ENCODE peak calls at places on chromosomes 12 and 14, in six cellular contexts. Z is brain microvascular endothelial cell, Y is mesenchymal stem cell, S is DND-41, R is aorta, L is PC-3. Q is an unnamed sample. For H3K27me3, the result is how much of the 10 kb centered on the place peaks cover.

GRCh38 chr12:6084261-6084968 is 40.1 kb downstream of the VWF start:
- DNase-seq in L (peak), Z (peak), R (no peak), Y (peak), S (no peak), Q (no peak)

GRCh38 chr12:10364839-10365681 is 24.8 kb downstream of the KLRK1 start:
- DNase-seq in Z (peak), S (peak), R (peak), L (peak), Y (peak), Q (peak)

GRCh38 chr14:100336618-100337530 is 13.7 kb downstream of the SLC25A47 start:
- DNase-seq in Z (no peak), R (no peak), S (no peak), L (no peak), Y (no peak), Q (no peak)

GRCh38 chr14:35403085-35403396 is 1.5 kb downstream of the NFKBIA start:
- DNase-seq in R (peak), S (no peak), Y (no peak), Z (no peak), L (peak), Q (no peak)

GRCh38 chr12:122876724-122877123 is 19.2 kb downstream of the VPS37B start:
- DNase-seq in Y (no peak), S (no peak), Z (no peak), R (no peak), L (no peak), Q (no peak)

GRCh38 chr14:22781606-22782000 is 15.1 kb downstream of the OXA1L start:
- DNase-seq in L (peak), Y (peak), S (no peak), Z (no peak), R (no peak), Q (no peak)

GRCh38 chr14:60646202-60646886 is 2.9 kb downstream of the SIX1 start:
- DNase-seq in L (peak), Y (no peak), Z (no peak), S (no peak), R (no peak), Q (no peak)

GRCh38 chr14:100529561-100530031 is 57.6 kb downstream of the BEGAIN start:
- DNase-seq in L (no peak), Y (no peak), Z (no peak), S (peak), R (no peak), Q (no peak)

GRCh38 chr12:663293-663871 is at the start of gene NINJ2:
- DNase-seq in S (peak), Y (no peak), R (no peak), Z (no peak), L (no peak), Q (no peak)

GRCh38 chr14:41000350-41000749 is 606.3 kb upstream of the LRFN5 start:
- DNase-seq in S (no peak), L (no peak), R (no peak), Z (no peak), Y (peak), Q (no peak)

GRCh38 chr12:31315089-31315725 is 10.7 kb downstream of the SINHCAF start:
- DNase-seq in Y (peak), Z (no peak), L (no peak), S (no peak), R (no peak), Q (no peak)

GRCh38 chr12:10559241-10559640 is 53.6 kb downstream of the EIF2S3B start:
- DNase-seq in Y (no peak), Z (no peak), R (no peak), L (no peak), S (peak), Q (no peak)

GRCh38 chr14:64891839-64892375 is 12.2 kb upstream of the SPTB start:
- DNase-seq in R (no peak), Y (peak), S (peak), L (peak), Z (peak), Q (peak)

DNA sequence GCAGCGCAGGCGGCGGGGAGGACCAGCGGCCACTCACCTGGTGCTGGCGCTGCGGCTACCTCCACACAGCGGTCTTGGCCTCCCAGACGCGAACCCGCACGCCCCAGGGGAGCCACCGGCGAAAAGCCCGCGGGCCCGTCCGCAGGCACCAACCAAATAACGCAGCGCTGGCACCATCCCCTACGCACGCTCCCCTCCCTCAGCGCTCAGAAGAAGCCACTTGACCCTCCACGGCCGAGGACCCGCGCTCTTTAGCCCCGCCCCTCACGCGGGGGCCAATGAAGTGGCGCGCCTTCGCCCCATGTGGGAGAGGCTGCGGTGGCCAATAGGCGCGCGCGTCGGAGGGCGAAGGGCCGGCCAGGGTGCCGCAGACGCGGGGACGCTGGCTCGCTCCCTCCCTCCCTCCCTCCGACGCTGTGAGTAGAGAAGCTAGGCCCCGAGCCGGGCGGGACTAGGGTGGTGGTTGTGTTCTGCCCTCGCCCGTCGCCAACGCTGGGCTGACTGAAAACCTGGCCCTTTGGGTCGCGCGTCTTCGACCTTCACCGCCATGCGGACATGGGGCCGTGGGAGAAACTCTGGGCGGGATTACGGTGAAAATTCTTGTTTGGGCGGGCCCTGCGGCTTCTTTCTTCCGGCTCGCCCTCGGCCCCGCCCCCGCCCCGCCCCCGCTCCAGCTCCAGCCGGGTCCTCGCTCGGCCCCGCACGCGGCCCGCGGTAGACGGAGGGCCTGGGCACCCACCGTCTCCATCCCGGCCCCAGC is at the start of the genes DMAC2L and L2HGDH:
- DNase-seq in S (peak), R (peak), L (peak), Z (peak), Y (peak), Q (peak)
- H3K27ac ChIP-seq in S (peak), R (no peak), L (peak), Z (peak), Y (peak), Q (peak)

GRCh38 chr12:53892760-53893159 is 45.9 kb upstream of the HOXC13 start:
- DNase-seq in Y (no peak), L (no peak), Z (no peak), S (no peak), R (no peak), Q (no peak)
- H3K27me3 ChIP-seq in Y (half or more), L (under half), Z (under half), S (under half), R (under half), Q (under half)

GRCh38 chr12:132053338-132054330 is 90.5 kb downstream of the DDX51 start:
- DNase-seq in L (no peak), R (no peak), S (no peak), Z (no peak), Y (no peak), Q (no peak)
- H3K4me3 ChIP-seq in L (no peak), R (no peak), S (no peak), Z (no peak), Y (no peak), Q (no peak)

GRCh38 chr12:11684393-11684792 is 34.9 kb downstream of the ETV6 start:
- DNase-seq in S (no peak), Y (no peak), R (no peak), L (peak), Z (no peak), Q (no peak)
- H3K27ac ChIP-seq in S (no peak), Y (no peak), R (no peak), L (no peak), Z (no peak), Q (no peak)

GRCh38 chr12:54968181-54968730 is 16.3 kb downstream of the TESPA1 start:
- DNase-seq in R (no peak), Z (no peak), S (no peak), L (no peak), Y (no peak), Q (no peak)
- H3K27me3 ChIP-seq in R (under half), Z (under half), S (under half), L (half or more), Y (under half), Q (under half)

GRCh38 chr14:43471595-43471994 is 1035.5 kb downstream of the FSCB start:
- DNase-seq in R (no peak), S (no peak), Z (no peak), Y (no peak), L (no peak), Q (no peak)
- H3K4me3 ChIP-seq in R (no peak), S (no peak), Z (no peak), Y (no peak), L (no peak), Q (no peak)

GRCh38 chr12:131832393-131833231 is 4.4 kb downstream of the MMP17 start:
- DNase-seq in R (no peak), Z (no peak), Y (no peak), L (peak), S (no peak), Q (peak)

GRCh38 chr12:131829795-131830334 is 1.7 kb downstream of the MMP17 start:
- DNase-seq in S (no peak), Z (no peak), L (no peak), Y (no peak), R (peak), Q (no peak)

GRCh38 chr12:131831635-131832041 is 3.4 kb downstream of the MMP17 start:
- DNase-seq in Z (no peak), S (no peak), L (peak), R (no peak), Y (no peak), Q (peak)

GRCh38 chr12:131830335-131831020 is 2.3 kb downstream of the MMP17 start:
- DNase-seq in R (peak), Z (peak), L (peak), S (no peak), Y (peak), Q (peak)

GRCh38 chr12:131831021-131831571 is 2.9 kb downstream of the MMP17 start:
- DNase-seq in R (no peak), S (peak), L (peak), Y (peak), Z (no peak), Q (no peak)
- H3K27ac ChIP-seq in R (no peak), S (no peak), L (peak), Y (no peak), Z (peak), Q (peak)

GRCh38 chr12:64782181-64782580 is 23.0 kb upstream of the GNS start:
- DNase-seq in Z (no peak), R (no peak), S (no peak), Y (no peak), L (no peak), Q (no peak)

GRCh38 chr12:64780220-64780530 is 21.0 kb upstream of the GNS start:
- DNase-seq in R (no peak), L (no peak), Z (no peak), S (no peak), Y (no peak), Q (no peak)

GRCh38 chr12:64780531-64781373 is 21.5 kb upstream of the GNS start:
- DNase-seq in Y (peak), L (peak), R (peak), S (no peak), Z (no peak), Q (no peak)

GRCh38 chr12:64779349-64779974 is 20.3 kb upstream of the GNS start:
- DNase-seq in Y (no peak), S (no peak), Z (no peak), L (no peak), R (no peak), Q (no peak)

DNA sequence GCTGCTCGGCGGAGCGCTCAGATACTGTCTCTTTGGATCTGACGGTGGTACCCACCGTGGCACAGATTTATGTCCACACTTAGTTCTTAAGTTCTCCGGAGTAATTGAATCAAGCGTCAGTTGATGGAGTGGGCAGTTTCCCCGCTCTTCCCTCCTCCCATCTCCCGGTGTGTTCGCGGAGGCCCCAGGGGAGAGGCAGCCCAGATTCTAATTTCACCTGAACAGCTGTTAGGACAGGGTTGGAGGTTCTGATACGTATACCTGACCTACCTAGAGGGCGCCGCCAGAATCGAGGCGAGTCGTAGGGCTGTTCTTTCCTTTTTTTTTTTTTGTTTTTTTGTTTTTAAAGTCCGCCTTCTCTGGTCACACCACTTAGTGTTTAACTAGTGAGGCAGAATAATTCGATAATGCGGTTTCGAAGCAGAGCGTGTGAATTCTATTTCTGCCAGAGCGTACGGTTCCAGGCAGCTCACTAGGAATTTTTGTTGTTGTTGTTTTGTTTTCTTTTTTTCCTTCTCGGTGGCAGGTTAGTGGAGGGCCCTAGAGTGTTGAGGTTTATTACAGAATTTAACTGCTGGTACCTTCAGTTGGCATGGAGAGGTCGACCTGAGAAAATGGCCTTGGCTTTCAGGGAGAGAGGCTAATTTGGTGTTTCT is 22.3 kb upstream of the GNS start:
- DNase-seq in R (no peak), L (peak), Y (no peak), S (no peak), Z (no peak), Q (no peak)
- H3K27me3 ChIP-seq in R (under half), L (under half), Y (half or more), S (under half), Z (half or more), Q (under half)

DNA sequence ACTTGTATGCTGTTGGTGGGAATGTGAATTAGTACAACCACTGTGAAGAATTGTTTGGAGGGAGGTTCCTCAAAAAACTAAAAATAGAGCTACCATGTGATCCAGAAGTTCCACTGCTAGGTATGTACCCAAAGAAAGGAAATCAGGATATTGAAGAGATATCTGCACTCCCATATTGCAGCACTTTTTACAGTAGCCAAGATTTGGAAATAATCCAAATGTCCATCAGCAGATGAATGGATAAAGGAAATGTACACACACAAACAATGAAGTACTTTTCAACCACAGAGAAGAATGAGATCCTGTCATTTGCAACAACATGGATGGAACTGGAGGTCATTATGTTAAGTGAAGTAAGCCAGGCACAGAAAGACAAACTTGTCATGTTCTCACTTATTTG is 25.9 kb downstream of the TIGAR start:
- DNase-seq in S (no peak), Y (no peak), L (no peak), Z (no peak), R (no peak), Q (no peak)
- H3K4me3 ChIP-seq in S (no peak), Y (no peak), L (no peak), Z (no peak), R (no peak), Q (no peak)

Q was measured in AG04450.